ENCODE peak calls at places on chromosome 21, in five cellular contexts. W, X, V, D and T are unnamed samples.
A peak's percentile ranks its signal among the peaks of the same experiment; 100 is the strongest.

GRCh38 chr21:31442339-31442738 is 98.3 kb upstream of the TIAM1 start:
- DNase-seq in X (no peak), V (no peak), W (no peak), D (no peak), T (no peak)

GRCh38 chr21:42403611-42404231 is at the start of gene UBASH3A:
- DNase-seq in W (no peak), X (no peak), D (no peak), V (no peak), T (peak; percentile 40)

GRCh38 chr21:43696214-43696613 is 22.7 kb upstream of the PDXK start:
- DNase-seq in V (no peak), D (no peak), X (no peak), W (no peak), T (peak; percentile 61)

GRCh38 chr21:25464275-25464674 is 143.0 kb downstream of the MRPL39 start:
- DNase-seq in D (no peak), X (peak; percentile 22), V (no peak), W (no peak), T (no peak)

GRCh38 chr21:31729622-31730343 is 2.1 kb downstream of the SCAF4 start:
- DNase-seq in W (no peak), V (no peak), D (no peak), X (no peak), T (no peak)

GRCh38 chr21:36134820-36135390 is at the start of gene CBR3:
- DNase-seq in W (peak; percentile 70), D (peak; percentile 59), X (no peak), V (peak; percentile 48), T (peak; percentile 85)

GRCh38 chr21:43603641-43604504 is 55.4 kb downstream of the HSF2BP start:
- DNase-seq in X (peak; percentile 45), D (no peak), W (no peak), V (no peak), T (no peak)

GRCh38 chr21:42120056-42120903 is 49.2 kb downstream of the UMODL1 start:
- DNase-seq in D (no peak), X (peak; percentile 48), V (no peak), W (no peak), T (peak; percentile 45)

GRCh38 chr21:43892334-43892733 is 27.3 kb downstream of the AGPAT3 start:
- DNase-seq in D (no peak), X (no peak), W (no peak), V (no peak), T (no peak)

GRCh38 chr21:42925114-42925907 is at the start of gene ERVH48-1:
- DNase-seq in D (no peak), X (no peak), V (no peak), W (no peak), T (peak; percentile 55)

GRCh38 chr21:29187939-29188338 is 57.5 kb downstream of the MAP3K7CL start:
- DNase-seq in X (peak; percentile 84), V (no peak), W (no peak), D (peak; percentile 49), T (no peak)

GRCh38 chr21:38325761-38326420 is 69.1 kb downstream of the KCNJ15 start:
- DNase-seq in D (no peak), X (no peak), W (no peak), V (no peak), T (no peak)

GRCh38 chr21:36964832-36965719 is 1.4 kb downstream of the HLCS start:
- DNase-seq in V (no peak), W (no peak), D (no peak), X (no peak), T (no peak)

GRCh38 chr21:28193189-28193588 is 799.5 kb downstream of the LTN1 start:
- DNase-seq in V (no peak), X (no peak), W (no peak), D (no peak), T (no peak)

GRCh38 chr21:42530167-42530518 is 16.5 kb downstream of the SLC37A1 start:
- DNase-seq in V (no peak), D (no peak), W (no peak), X (no peak), T (no peak)

GRCh38 chr21:42737969-42738590 is 84.7 kb downstream of the PDE9A start:
- DNase-seq in X (no peak), W (peak; percentile 82), D (peak; percentile 53), V (peak; percentile 67), T (no peak)

GRCh38 chr21:43701936-43702784 is 16.8 kb upstream of the PDXK start:
- DNase-seq in W (peak; percentile 35), X (no peak), D (no peak), V (no peak), T (no peak)

GRCh38 chr21:40829308-40829707 is 17.6 kb downstream of the DSCAM start:
- DNase-seq in W (no peak), X (no peak), V (no peak), D (no peak), T (no peak)

GRCh38 chr21:41763398-41763931 is 3.4 kb downstream of the RIPK4 start:
- DNase-seq in V (no peak), X (peak; percentile 87), W (peak; percentile 42), D (no peak), T (peak; percentile 39)

GRCh38 chr21:28943631-28944030 is 49.0 kb downstream of the LTN1 start:
- DNase-seq in V (no peak), W (no peak), D (no peak), X (no peak), T (no peak)

GRCh38 chr21:43305811-43306311 is 121.1 kb downstream of the SIK1 start:
- DNase-seq in X (no peak), D (no peak), W (no peak), V (no peak), T (peak; percentile 54)

GRCh38 chr21:40340357-40340756 is 473.1 kb downstream of the PCP4 start:
- DNase-seq in X (no peak), W (no peak), D (no peak), V (no peak), T (no peak)

GRCh38 chr21:25956993-25957714 is 213.4 kb downstream of the APP start:
- DNase-seq in X (peak; percentile 52), W (no peak), D (no peak), V (no peak), T (no peak)

GRCh38 chr21:36535618-36536241 is 55.8 kb upstream of the CLDN14 start:
- DNase-seq in D (no peak), W (no peak), X (peak; percentile 11), V (no peak), T (no peak)

DNA sequence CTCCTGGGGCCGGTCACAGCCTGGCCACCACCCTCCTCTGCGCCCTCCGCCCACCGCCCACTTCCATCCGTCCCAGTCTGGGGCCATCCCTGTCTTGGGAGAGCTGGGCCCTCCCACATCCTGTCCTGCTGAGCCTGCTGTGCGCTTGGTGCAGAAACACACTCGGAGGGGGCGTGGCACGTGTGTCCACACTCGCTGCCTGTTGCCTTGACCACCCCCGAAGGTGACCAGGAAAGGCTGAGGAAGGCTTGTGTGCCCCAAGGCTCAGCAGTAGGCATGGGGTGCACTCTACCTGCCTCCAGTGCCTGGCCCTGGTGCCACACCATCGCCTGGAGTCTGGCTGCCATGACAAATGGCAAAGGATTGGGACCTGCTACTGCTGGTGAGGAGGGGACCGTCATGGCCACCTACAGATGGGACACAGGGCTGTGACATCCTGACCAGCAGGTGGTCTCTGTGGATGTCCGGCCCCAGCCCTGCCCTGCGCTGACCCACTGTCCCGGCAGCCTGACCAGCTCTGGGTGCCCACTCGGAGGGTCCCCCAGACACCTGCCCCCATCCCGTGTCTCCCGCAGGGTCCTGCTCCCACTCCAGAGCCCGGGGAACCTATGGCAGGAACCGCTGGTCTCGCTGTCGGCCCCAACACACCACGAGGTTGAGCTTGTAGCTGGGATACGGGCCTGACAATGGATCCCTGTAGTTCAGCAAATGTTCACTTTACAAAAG is 23.2 kb upstream of the PTTG1IP start:
- DNase-seq in D (no peak), W (no peak), V (no peak), X (no peak), T (no peak)
- H3K27me3 ChIP-seq in D (no peaks in the 10 kb centered on the region), W (no peaks in the 10 kb centered on the region), V (peaks cover 8% of the 10 kb centered on the region), X (no peaks in the 10 kb centered on the region), T (no peaks in the 10 kb centered on the region)

GRCh38 chr21:45469273-45470086 is 64.5 kb downstream of the COL18A1 start:
- DNase-seq in X (no peak), D (no peak), W (no peak), V (no peak), T (peak; percentile 71)
- H3K4me1 ChIP-seq in X (peaks cover 36% of the 10 kb centered on the region), D (peaks cover 29% of the 10 kb centered on the region), W (peaks cover 32% of the 10 kb centered on the region), V (peaks cover 27% of the 10 kb centered on the region), T (no peaks in the 10 kb centered on the region)

GRCh38 chr21:16418211-16418610 is 688.4 kb downstream of the USP25 start:
- DNase-seq in X (no peak), D (no peak), W (no peak), V (no peak), T (no peak)
- H3K27ac ChIP-seq in X (no peak overlapping the region), D (peak overlapping the region; percentile 81), W (no peak overlapping the region), V (peak overlapping the region; percentile 86), T (no peak overlapping the region)

DNA sequence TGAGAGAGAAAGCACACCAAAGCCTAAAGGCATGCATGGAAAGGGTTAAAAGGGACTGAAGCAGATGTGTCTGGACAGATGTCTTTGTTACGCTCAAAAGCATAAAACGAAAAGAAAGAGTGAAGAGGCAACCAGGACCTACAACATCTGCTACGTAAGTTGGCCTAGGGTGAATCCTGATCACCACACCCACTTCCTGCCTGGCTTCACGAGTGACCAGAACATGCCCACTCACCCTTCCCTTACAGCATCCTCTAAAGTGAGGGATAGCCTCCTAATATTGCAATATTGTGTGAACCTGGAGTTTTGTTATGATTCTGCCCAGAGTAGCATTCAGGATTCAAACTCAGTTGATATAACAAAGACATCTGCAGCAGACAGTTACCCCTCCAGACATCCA is 10.6 kb upstream of the OLIG2 start:
- DNase-seq in V (no peak), D (no peak), X (no peak), W (no peak), T (no peak)
- H3K27me3 ChIP-seq in V (peaks cover 73% of the 10 kb centered on the region), D (peaks cover 9% of the 10 kb centered on the region), X (peaks cover 21% of the 10 kb centered on the region), W (peaks cover 10% of the 10 kb centered on the region), T (no peaks in the 10 kb centered on the region)